ENCODE peak calls at places on chromosomes 3 and 15, in four cellular contexts. M, Y, L and R are unnamed samples.

GRCh38 chr3:137012097-137012501 is 54.3 kb downstream of the IL20RB start:
- DNase-seq in M (no peak), Y (peak; percentile 27), L (no peak), R (no peak)

GRCh38 chr3:48989796-48990635 is at the start of gene P4HTM:
- DNase-seq in L (peak; percentile 70), Y (peak; percentile 96), M (peak; percentile 61), R (peak; percentile 98)

GRCh38 chr3:10783360-10784346 is 32.4 kb upstream of the SLC6A11 start:
- DNase-seq in M (peak; percentile 10), L (peak; percentile 10), Y (peak; percentile 36), R (peak; percentile 20)

GRCh38 chr3:57952208-57952631 is 56.0 kb upstream of the FLNB start:
- DNase-seq in Y (peak; percentile 97), M (no peak), L (no peak), R (peak; percentile 95)

GRCh38 chr3:138197058-138197457 is 10.0 kb downstream of the ARMC8 start:
- DNase-seq in Y (peak; percentile 59), M (no peak), L (no peak), R (peak; percentile 73)

GRCh38 chr3:116469546-116469945 is 24.3 kb upstream of the LSAMP start:
- DNase-seq in Y (no peak), L (no peak), M (no peak), R (no peak)

GRCh38 chr3:51508255-51508654 is 8.4 kb upstream of the DCAF1 start:
- DNase-seq in L (no peak), Y (no peak), M (no peak), R (no peak)

GRCh38 chr15:82021992-82022391 is 23.8 kb downstream of the MEX3B start:
- DNase-seq in M (peak; percentile 87), Y (peak; percentile 56), L (no peak), R (peak; percentile 6)

GRCh38 chr3:128497305-128498126 is 4.5 kb upstream of the GATA2 start:
- DNase-seq in L (peak; percentile 50), M (peak; percentile 63), Y (no peak), R (peak; percentile 67)

GRCh38 chr3:43999920-44000319 is 241.8 kb upstream of the TOPAZ1 start:
- DNase-seq in L (no peak), Y (no peak), M (no peak), R (no peak)

GRCh38 chr15:69679623-69680228 is 227.1 kb downstream of the RPLP1 start:
- DNase-seq in L (no peak), M (no peak), Y (no peak), R (no peak)

GRCh38 chr15:68479406-68479805 is 47.4 kb upstream of the ITGA11 start:
- DNase-seq in Y (peak; percentile 27), L (no peak), M (no peak), R (peak; percentile 96)

GRCh38 chr3:174620138-174620537 is 239.0 kb upstream of the NAALADL2 start:
- DNase-seq in M (no peak), L (no peak), Y (peak; percentile 22), R (peak; percentile 5)

GRCh38 chr3:171607452-171607851 is 147.2 kb upstream of the TNIK start:
- DNase-seq in M (no peak), L (no peak), Y (no peak), R (no peak)

GRCh38 chr3:64666171-64666581 is 21.6 kb downstream of the ADAMTS9 start:
- DNase-seq in M (no peak), L (no peak), Y (peak; percentile 59), R (peak; percentile 60)

GRCh38 chr15:93020976-93021772 is 67.8 kb downstream of the RGMA start:
- DNase-seq in Y (no peak), M (no peak), L (no peak), R (no peak)

GRCh38 chr15:97968380-97968779 is 7.9 kb downstream of the ARRDC4 start:
- DNase-seq in Y (peak; percentile 54), M (no peak), L (no peak), R (peak; percentile 91)

GRCh38 chr3:129892857-129893615 is 475 bp downstream of the TMCC1 start:
- DNase-seq in M (peak; percentile 21), Y (no peak), L (peak; percentile 6), R (no peak)

GRCh38 chr3:160685144-160685766 is 8.3 kb downstream of the ARL14 start:
- DNase-seq in M (no peak), Y (peak; percentile 20), L (no peak), R (no peak)